ENCODE peak calls at places on chromosomes 1 and 21, in five cellular contexts. K is NT2/D1, N is HEK293T, A is HepG2, B is GM12878. R is an unnamed sample.

GRCh38 chr1:118113261-118113660 is 71.8 kb downstream of the SPAG17 start:
- DNase-seq in K (no peak), N (no peak), A (no peak), B (no peak), R (no peak)

GRCh38 chr1:2208309-2209239 is 14.0 kb upstream of the FAAP20 start:
- DNase-seq in K (no peak), N (no peak), A (peak; percentile 93), B (no peak), R (no peak)

GRCh38 chr1:90706437-90707362 is 10.4 kb downstream of the BARHL2 start:
- DNase-seq in K (no peak), N (peak; percentile 72), A (peak; percentile 5), B (no peak), R (peak; percentile 80)

GRCh38 chr1:56811331-56811730 is 7.9 kb downstream of the FYB2 start:
- DNase-seq in K (no peak), N (no peak), A (no peak), B (no peak), R (no peak)

GRCh38 chr1:212288614-212289013 is 3.4 kb downstream of the PPP2R5A start:
- DNase-seq in K (no peak), N (no peak), A (no peak), B (no peak), R (no peak)

GRCh38 chr21:36459098-36459497 is 20.8 kb downstream of the CLDN14 start:
- DNase-seq in K (no peak), N (no peak), A (no peak), B (no peak), R (no peak)

GRCh38 chr1:109630081-109630880 is 10.6 kb downstream of the AMPD2 start:
- DNase-seq in K (no peak), N (peak; percentile 63), A (no peak), B (no peak), R (no peak)

GRCh38 chr1:114509596-114510234 is 1.3 kb downstream of the TRIM33 start:
- DNase-seq in K (no peak), N (no peak), A (no peak), B (no peak), R (no peak)

GRCh38 chr21:29423051-29423450 is 124.3 kb downstream of the BACH1 start:
- DNase-seq in K (no peak), N (no peak), A (no peak), B (no peak), R (no peak)

GRCh38 chr1:22262583-22262982 is 119.7 kb upstream of the WNT4 start:
- DNase-seq in K (no peak), N (no peak), A (no peak), B (no peak), R (no peak)

GRCh38 chr1:14738235-14738634 is 139.8 kb downstream of the KAZN start:
- DNase-seq in K (no peak), N (no peak), A (no peak), B (no peak), R (no peak)

GRCh38 chr1:14739433-14739832 is 140.9 kb downstream of the KAZN start:
- DNase-seq in K (no peak), N (no peak), A (no peak), B (no peak), R (no peak)

GRCh38 chr1:14735861-14736260 is 137.4 kb downstream of the KAZN start:
- DNase-seq in K (no peak), N (no peak), A (no peak), B (no peak), R (no peak)

GRCh38 chr1:14738647-14739046 is 140.2 kb downstream of the KAZN start:
- DNase-seq in K (no peak), N (no peak), A (no peak), B (no peak), R (no peak)

DNA sequence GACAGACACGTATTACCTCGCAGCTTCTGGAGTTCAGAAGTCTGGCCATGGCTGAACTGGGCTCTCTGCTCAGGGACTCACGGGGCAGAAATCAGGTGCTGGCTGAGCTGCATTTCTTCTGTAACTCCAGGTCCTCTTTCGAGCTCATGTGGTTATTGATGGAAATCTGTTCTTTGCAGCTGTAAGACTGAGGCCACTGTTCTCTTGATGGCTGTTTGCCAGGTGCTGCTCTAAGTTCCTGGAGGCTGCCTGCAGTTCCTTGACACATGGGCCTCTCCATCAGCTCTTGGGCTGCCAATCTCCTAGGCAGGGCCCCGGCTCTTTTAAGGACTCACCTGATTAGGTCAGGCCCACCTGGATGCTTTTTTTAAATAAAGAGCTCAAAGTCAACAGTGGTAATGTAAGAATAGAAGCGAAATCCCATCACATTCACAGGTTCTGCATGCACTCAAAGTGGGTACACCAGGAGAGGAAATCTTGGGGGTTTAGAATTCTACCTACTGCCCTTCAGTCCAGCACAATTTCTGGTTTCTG is 139.1 kb downstream of the KAZN start:
- DNase-seq in K (no peak), N (no peak), A (no peak), B (no peak), R (no peak)
- TF ChIP-seq SUZ12 in K (no peak), N (no peak), A (no peak), B (no peak), R (no peak)

GRCh38 chr1:13228343-13228781 is 2.4 kb upstream of the PRAMEF18 start:
- DNase-seq in K (no peak), N (peak; percentile 22), A (no peak), B (no peak), R (no peak)
- TF ChIP-seq SUZ12 in K (no peak), N (no peak), A (no peak), B (no peak), R (no peak)

GRCh38 chr21:31397939-31398338 is 53.9 kb upstream of the TIAM1 start:
- DNase-seq in K (peak; percentile 25), N (peak; percentile 34), A (no peak), B (no peak), R (no peak)

GRCh38 chr21:31398574-31398973 is 54.5 kb upstream of the TIAM1 start:
- DNase-seq in K (no peak), N (no peak), A (no peak), B (no peak), R (no peak)

GRCh38 chr21:31395268-31395667 is 51.2 kb upstream of the TIAM1 start:
- DNase-seq in K (no peak), N (no peak), A (no peak), B (no peak), R (no peak)

GRCh38 chr21:31396399-31396798 is 52.3 kb upstream of the TIAM1 start:
- DNase-seq in K (no peak), N (no peak), A (no peak), B (no peak), R (no peak)

DNA sequence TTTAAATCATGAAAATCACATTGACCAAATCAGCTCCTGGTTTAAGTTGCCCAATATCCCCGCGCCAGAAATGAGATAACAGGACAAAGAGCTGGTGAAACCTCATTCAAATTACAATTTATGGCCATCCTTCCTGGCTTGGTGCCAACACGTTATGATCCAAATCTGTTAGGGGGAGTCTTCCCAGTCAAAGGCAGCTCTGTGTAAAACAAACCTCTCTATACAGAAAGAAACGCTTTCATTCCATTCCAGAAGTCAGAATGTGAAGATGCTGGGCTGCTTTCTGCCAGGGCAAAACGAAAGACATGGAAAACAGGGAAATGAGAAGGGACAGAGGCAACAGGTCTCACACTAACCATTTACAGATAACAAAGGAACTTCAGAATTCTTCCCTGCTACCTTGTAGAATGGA is 53.5 kb upstream of the TIAM1 start:
- DNase-seq in K (no peak), N (no peak), A (no peak), B (no peak), R (no peak)
- TF ChIP-seq SUZ12 in K (no peak), N (no peak), A (no peak), B (no peak), R (no peak)

DNA sequence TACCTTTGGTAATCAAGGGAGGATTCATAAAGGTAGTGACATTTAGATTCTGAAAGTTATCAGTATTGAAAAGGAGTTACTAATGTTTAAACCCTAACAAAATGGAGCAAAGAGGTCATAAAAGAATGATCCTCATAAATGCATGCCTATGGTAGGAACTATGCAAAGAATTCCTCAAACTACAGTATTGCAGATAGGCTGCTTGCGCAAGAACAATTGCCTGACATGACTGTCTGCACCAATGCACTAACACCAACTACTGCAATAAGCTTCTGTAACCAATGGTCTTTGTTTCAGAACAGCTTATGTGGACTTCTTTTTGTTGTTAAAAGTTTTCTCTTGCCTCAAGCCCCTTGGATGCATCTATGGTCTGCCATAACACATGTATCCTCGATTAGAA is 597.3 kb upstream of the ADGRL4 start:
- DNase-seq in K (no peak), N (no peak), A (no peak), B (no peak), R (no peak)
- TF ChIP-seq SUZ12 in K (no peak), N (no peak), A (no peak), B (no peak), R (no peak)

DNA sequence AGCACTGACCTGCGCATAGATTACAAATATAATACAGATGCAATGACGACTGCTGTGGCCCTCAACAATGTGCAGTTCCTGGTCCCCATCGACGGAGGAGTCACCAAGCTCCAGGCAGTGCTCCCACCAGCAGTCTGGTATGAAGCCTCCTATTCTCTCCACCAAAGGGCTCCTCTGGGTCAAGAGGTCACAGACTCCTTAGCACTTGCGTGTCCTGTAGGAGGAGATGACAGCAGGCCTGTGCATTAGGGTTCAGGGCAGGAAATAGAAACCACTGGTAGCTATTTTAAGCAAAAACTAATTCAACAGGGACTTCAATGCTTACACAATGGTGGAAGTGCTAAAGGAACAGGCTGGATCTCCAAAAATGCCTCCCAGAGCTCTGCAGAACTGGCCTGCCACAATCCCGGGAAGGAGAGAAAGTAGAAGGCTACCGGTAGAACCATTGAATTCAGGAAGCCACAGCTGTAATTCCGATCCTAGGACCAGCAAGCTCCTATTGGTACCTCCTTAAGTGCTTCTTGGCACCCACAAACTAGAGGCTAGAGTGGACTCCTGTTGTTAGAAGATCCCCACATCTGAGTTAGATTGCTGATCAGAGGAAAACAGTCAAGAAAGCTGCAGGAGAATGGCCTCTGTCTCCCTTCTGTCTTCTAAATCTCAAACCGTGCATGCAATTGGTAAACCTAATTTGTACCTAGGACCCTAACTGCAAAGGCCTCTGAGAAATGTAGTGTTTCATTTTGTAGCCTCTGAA is 12.7 kb upstream of the DYNLT5 start:
- DNase-seq in K (no peak), N (no peak), A (no peak), B (no peak), R (no peak)
- TF ChIP-seq SUZ12 in K (no peak), N (no peak), A (no peak), B (no peak), R (no peak)

GRCh38 chr1:67880056-67880601 is 46.9 kb upstream of the GNG12 start:
- DNase-seq in K (no peak), N (no peak), A (no peak), B (no peak), R (no peak)
- TF ChIP-seq SUZ12 in K (no peak), N (no peak), A (no peak), B (no peak), R (no peak)

R was measured in H1.